ENCODE peak calls at places on chromosomes 16 and 17, in five cellular contexts. H is neural crest cell; K is fibroblast of mammary gland; A is spleen; W is CD8-positive, alpha-beta T cell. I is an unnamed sample.

GRCh38 chr17:82983510-82984248 is 95.7 kb upstream of the METRNL start:
- DNase-seq in A (no peak), W (no peak), H (no peak), K (no peak), I (no peak)

GRCh38 chr17:43842975-43843325 is 4.0 kb upstream of the CD300LG start:
- DNase-seq in H (no peak), K (no peak), W (no peak), A (no peak), I (no peak)

GRCh38 chr16:31177136-31177535 is 2.8 kb upstream of the FUS start:
- DNase-seq in A (no peak), H (no peak), W (peak), K (peak), I (no peak)

GRCh38 chr16:80319181-80319580 is 221.6 kb upstream of the DYNLRB2 start:
- DNase-seq in H (no peak), W (no peak), A (no peak), K (no peak), I (no peak)

GRCh38 chr16:87698241-87698640 is 67.5 kb downstream of the KLHDC4 start:
- DNase-seq in A (no peak), K (no peak), H (no peak), W (no peak), I (no peak)

GRCh38 chr16:69917739-69918138 is 33.4 kb upstream of the CLEC18A start:
- DNase-seq in W (no peak), K (peak), A (no peak), H (no peak), I (peak)

GRCh38 chr17:68460096-68460495 is 2.8 kb upstream of the WIPI1 start:
- DNase-seq in K (no peak), W (no peak), H (no peak), A (no peak), I (no peak)

GRCh38 chr17:32871736-32872135 is 5.2 kb downstream of the MYO1D start:
- DNase-seq in A (no peak), H (no peak), K (no peak), W (no peak), I (no peak)

GRCh38 chr17:3043737-3044365 is 19.6 kb downstream of the OR1D5 start:
- DNase-seq in K (peak), W (no peak), A (no peak), H (no peak), I (no peak)

GRCh38 chr16:75058815-75059214 is 57.8 kb downstream of the LDHD start:
- DNase-seq in A (no peak), W (no peak), K (peak), H (no peak), I (no peak)

GRCh38 chr16:67661101-67661661 is 421 bp downstream of the PARD6A start:
- DNase-seq in H (no peak), A (peak), K (peak), W (no peak), I (no peak)

GRCh38 chr17:82416771-82417170 is 1.4 kb upstream of the HEXD start:
- DNase-seq in W (no peak), K (no peak), A (no peak), H (no peak), I (no peak)

GRCh38 chr16:495127-495748 is 32.3 kb upstream of the CAPN15 start:
- DNase-seq in W (no peak), H (no peak), A (no peak), K (peak), I (no peak)

GRCh38 chr16:56558024-56558747 is 6.7 kb upstream of the MT4 start:
- DNase-seq in H (no peak), W (no peak), K (peak), A (no peak), I (no peak)

GRCh38 chr17:21291357-21291756 is 6.8 kb downstream of the MAP2K3 start:
- DNase-seq in H (no peak), A (peak), K (no peak), W (no peak), I (no peak)

GRCh38 chr16:75087040-75087979 is 29.3 kb downstream of the LDHD start:
- DNase-seq in K (peak), H (no peak), W (no peak), A (no peak), I (no peak)

GRCh38 chr17:2266045-2266864 is 37.3 kb downstream of the SMG6 start:
- DNase-seq in W (peak), A (peak), H (no peak), K (no peak), I (no peak)

GRCh38 chr16:11384184-11384955 is 39.1 kb downstream of the RMI2 start:
- DNase-seq in K (no peak), A (peak), W (no peak), H (no peak), I (no peak)

GRCh38 chr17:42675984-42676423 is 790 bp downstream of the PLEKHH3 start:
- DNase-seq in H (no peak), A (peak), W (no peak), K (peak), I (peak)

GRCh38 chr16:59090501-59090900 is 356.4 kb upstream of the GOT2 start:
- DNase-seq in W (no peak), K (no peak), H (no peak), A (no peak), I (no peak)

GRCh38 chr17:18217412-18218015 is 7.9 kb upstream of the LLGL1 start:
- DNase-seq in H (peak), W (peak), A (peak), K (peak), I (peak)

GRCh38 chr17:81429813-81430510 is 34.7 kb downstream of the BAHCC1 start:
- DNase-seq in W (no peak), H (peak), K (peak), A (no peak), I (no peak)

GRCh38 chr17:81254955-81255717 is 16.0 kb downstream of the NDUFAF8 start:
- DNase-seq in H (peak), A (peak), K (peak), W (no peak), I (peak)

GRCh38 chr16:54303613-54304012 is 17.0 kb upstream of the IRX3 start:
- DNase-seq in A (no peak), W (no peak), K (no peak), H (no peak), I (no peak)

GRCh38 chr17:39195568-39196160 is 1.8 kb downstream of the CACNB1 start:
- DNase-seq in K (peak), W (no peak), A (no peak), H (no peak), I (no peak)

GRCh38 chr17:46972346-46972745 is 6.7 kb downstream of the RPRML start:
- DNase-seq in K (no peak), A (no peak), H (no peak), W (no peak), I (no peak)

GRCh38 chr17:9217151-9218067 is 196.1 kb downstream of the NTN1 start:
- DNase-seq in H (no peak), A (no peak), W (no peak), K (peak), I (no peak)

GRCh38 chr17:2071421-2072281 is 16.7 kb downstream of the HIC1 start:
- DNase-seq in W (no peak), A (peak), K (peak), H (no peak), I (no peak)

GRCh38 chr16:15988268-15989013 is 39.0 kb downstream of the ABCC1 start:
- DNase-seq in A (no peak), W (no peak), K (no peak), H (no peak), I (no peak)

GRCh38 chr16:10352262-10352661 is 33.6 kb upstream of the ATF7IP2 start:
- DNase-seq in K (no peak), W (no peak), A (no peak), H (no peak), I (no peak)

GRCh38 chr17:82081546-82081945 is 15.9 kb upstream of the DUS1L start:
- DNase-seq in W (no peak), H (no peak), A (no peak), K (no peak), I (no peak)

GRCh38 chr16:87017388-87018012 is 299.7 kb downstream of the C16orf95 start:
- DNase-seq in A (peak), H (no peak), W (no peak), K (peak), I (no peak)

GRCh38 chr16:52283018-52283417 is 263.9 kb downstream of the TOX3 start:
- DNase-seq in K (peak), H (no peak), W (no peak), A (no peak), I (no peak)

GRCh38 chr16:9258423-9259051 is 167.1 kb downstream of the HAPSTR1 start:
- DNase-seq in H (peak), A (no peak), W (no peak), K (peak), I (peak)

GRCh38 chr17:55717898-55718735 is 4.5 kb downstream of the TMEM100 start:
- DNase-seq in W (peak), H (peak), A (peak), K (peak), I (peak)

GRCh38 chr16:87201052-87201451 is 116.1 kb downstream of the C16orf95 start:
- DNase-seq in W (no peak), K (peak), A (no peak), H (no peak), I (no peak)

GRCh38 chr16:50152386-50152806 is 710 bp upstream of the TENT4B start:
- DNase-seq in A (no peak), K (peak), H (no peak), W (peak), I (no peak)

GRCh38 chr16:52364500-52364899 is 182.4 kb downstream of the TOX3 start:
- DNase-seq in W (no peak), K (no peak), H (no peak), A (no peak), I (no peak)

GRCh38 chr17:9016941-9017552 is 4.3 kb upstream of the NTN1 start:
- DNase-seq in H (no peak), K (no peak), A (no peak), W (no peak), I (no peak)

GRCh38 chr17:55458977-55459376 is 37.3 kb upstream of the MMD start:
- DNase-seq in H (no peak), W (no peak), K (peak), A (no peak), I (no peak)

GRCh38 chr17:30093463-30094147 is 23.0 kb upstream of the NSRP1 start:
- DNase-seq in A (no peak), K (peak), W (peak), H (peak), I (peak)
- TF ChIP-seq CTCF in A (peak), K (peak), W (peak), H (peak), I (peak)

GRCh38 chr17:5667871-5668270 is 83.6 kb upstream of the NLRP1 start:
- DNase-seq in W (no peak), K (peak), H (no peak), A (no peak), I (no peak)
- TF ChIP-seq CTCF in W (no peak), K (peak), H (peak), A (no peak), I (no peak)

DNA sequence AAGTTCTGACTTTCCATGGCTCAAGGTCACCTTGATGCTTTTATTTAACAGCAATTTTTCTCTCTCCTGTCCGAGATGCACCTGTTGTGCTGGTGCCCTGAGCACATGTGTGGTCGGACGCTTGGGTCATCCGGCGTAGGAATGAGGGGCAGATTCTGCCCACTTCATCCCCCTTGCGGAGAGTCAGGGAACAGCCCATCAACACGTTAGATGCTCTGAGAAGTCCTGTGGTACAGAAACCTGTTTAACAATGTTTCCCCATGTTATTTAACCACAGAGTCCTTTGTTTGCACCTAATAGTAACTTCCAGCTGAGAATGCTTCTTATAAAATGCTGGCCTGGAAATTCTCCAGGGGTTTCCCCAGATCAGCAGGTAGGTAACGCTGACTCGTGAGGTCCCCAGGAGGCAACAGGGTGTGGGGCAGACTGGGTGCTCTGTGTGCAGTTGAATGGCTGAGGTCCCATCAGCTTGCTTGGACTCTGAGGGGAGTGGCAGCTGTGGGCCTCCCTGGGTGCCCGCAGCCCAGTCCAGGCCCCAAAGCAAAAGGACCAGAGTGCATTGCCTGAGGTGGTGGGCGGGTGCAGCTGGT is 17.8 kb downstream of the DOC2B start:
- DNase-seq in W (no peak), H (no peak), K (no peak), A (no peak), I (no peak)
- TF ChIP-seq CTCF in W (no peak), H (peak), K (no peak), A (no peak), I (peak)

GRCh38 chr17:40301315-40301714 is 7.7 kb upstream of the RARA start:
- DNase-seq in H (no peak), A (no peak), K (no peak), W (no peak), I (no peak)
- TF ChIP-seq CTCF in H (peak), A (no peak), K (peak), W (no peak), I (no peak)

GRCh38 chr17:76178124-76178523 is 37.1 kb upstream of the FOXJ1 start:
- DNase-seq in K (no peak), A (no peak), H (no peak), W (no peak), I (no peak)

GRCh38 chr17:76184266-76184665 is 43.2 kb upstream of the FOXJ1 start:
- DNase-seq in W (no peak), K (no peak), H (no peak), A (no peak), I (no peak)

GRCh38 chr17:76182016-76182764 is 41.1 kb upstream of the FOXJ1 start:
- DNase-seq in A (peak), W (peak), H (peak), K (peak), I (peak)

GRCh38 chr17:76176701-76177574 is 35.9 kb upstream of the FOXJ1 start:
- DNase-seq in H (no peak), W (no peak), K (no peak), A (no peak), I (no peak)

DNA sequence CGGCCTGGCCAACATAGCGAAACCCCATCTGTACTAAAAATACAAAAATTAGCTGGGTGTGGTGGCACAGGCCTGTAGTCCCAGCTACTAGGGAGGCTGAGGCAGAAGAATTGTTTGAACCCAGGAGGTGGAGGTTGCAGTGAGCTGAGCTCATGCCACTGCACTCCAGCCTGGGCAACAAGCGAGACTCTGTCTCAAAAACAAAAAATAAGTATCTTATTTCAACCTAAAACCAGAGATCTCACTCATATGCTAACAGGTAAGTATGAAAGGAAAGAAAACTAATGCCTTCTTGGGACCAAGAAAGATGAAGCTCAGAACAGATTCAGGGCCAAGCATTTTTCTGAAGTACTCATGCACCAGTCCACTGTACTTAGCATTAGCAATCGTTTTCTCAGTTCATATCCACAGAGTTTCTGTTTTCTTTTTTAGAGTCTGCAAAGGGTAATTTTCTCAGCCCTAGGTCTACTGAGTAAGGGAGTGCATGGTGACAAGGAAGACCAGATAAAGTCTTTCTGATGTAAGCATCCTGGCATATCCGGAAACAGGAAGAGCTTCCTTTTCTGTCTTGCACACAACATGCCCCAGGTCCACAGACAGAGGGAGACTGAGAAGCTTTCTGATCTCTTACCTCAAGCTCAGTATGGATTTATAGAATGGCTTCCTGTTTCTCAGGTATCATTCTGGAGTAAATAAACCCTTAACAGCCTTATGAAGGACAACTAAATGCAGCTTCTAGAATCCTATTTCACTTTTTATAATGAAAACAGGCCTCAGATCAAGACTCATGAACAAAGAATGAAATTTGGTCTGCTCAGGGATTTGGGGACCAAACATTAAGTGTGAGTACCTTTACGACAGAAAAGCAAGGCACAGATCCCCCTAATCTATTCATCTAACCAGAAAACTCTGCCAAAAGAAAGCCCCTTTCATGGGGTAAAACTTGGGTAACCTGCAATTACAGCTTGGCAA is 38.7 kb upstream of the FOXJ1 start:
- DNase-seq in H (no peak), K (peak), W (peak), A (no peak), I (no peak)
- TF ChIP-seq CTCF in H (no peak), K (peak), W (peak), A (peak), I (no peak)

GRCh38 chr16:14289692-14290340 is 218.7 kb downstream of the MRTFB start:
- DNase-seq in K (peak), W (no peak), A (peak), H (no peak), I (peak)
- TF ChIP-seq CTCF in K (peak), W (peak), A (peak), H (peak), I (no peak)